ENCODE peak calls at places on chromosomes 6 and 20, in four cellular contexts. One of them, this sample, is unnamed.

GRCh38 chr20:23920936-23921335 is 41.4 kb upstream of the CST5 start:
- DNase-seq in GM12878: no peak
- DNase-seq in K562: no peak
- DNase-seq in HepG2: no peak
- DNase-seq in this sample: no peak

GRCh38 chr20:8389381-8390368 is 257.6 kb downstream of the PLCB1 start:
- DNase-seq in GM12878: no peak
- DNase-seq in K562: peak
- DNase-seq in HepG2: peak
- DNase-seq in this sample: peak

GRCh38 chr6:154246723-154247118 is 109.9 kb downstream of the IPCEF1 start:
- DNase-seq in GM12878: no peak
- DNase-seq in K562: no peak
- DNase-seq in HepG2: no peak
- DNase-seq in this sample: no peak

GRCh38 chr6:44021628-44022295 is 105.5 kb downstream of the MRPL14 start:
- DNase-seq in GM12878: no peak
- DNase-seq in K562: no peak
- DNase-seq in HepG2: no peak
- DNase-seq in this sample: no peak

GRCh38 chr6:41966214-41966920 is 24.8 kb upstream of the CCND3 start:
- DNase-seq in GM12878: no peak
- DNase-seq in K562: no peak
- DNase-seq in HepG2: no peak
- DNase-seq in this sample: no peak

GRCh38 chr6:2688416-2689064 is 62.2 kb downstream of the MYLK4 start:
- DNase-seq in GM12878: no peak
- DNase-seq in K562: no peak
- DNase-seq in HepG2: peak
- DNase-seq in this sample: no peak

GRCh38 chr6:75711173-75711572 is 37.9 kb upstream of the MYO6 start:
- DNase-seq in GM12878: no peak
- DNase-seq in K562: no peak
- DNase-seq in HepG2: no peak
- DNase-seq in this sample: no peak

GRCh38 chr6:163438298-163438939 is 23.9 kb downstream of the QKI start:
- DNase-seq in GM12878: no peak
- DNase-seq in K562: no peak
- DNase-seq in HepG2: no peak
- DNase-seq in this sample: no peak

GRCh38 chr20:43196243-43196642 is 6.5 kb upstream of the PTPRT start:
- DNase-seq in GM12878: no peak
- DNase-seq in K562: no peak
- DNase-seq in HepG2: no peak
- DNase-seq in this sample: no peak

GRCh38 chr6:88586371-88587157 is 376.9 kb downstream of the RNGTT start:
- DNase-seq in GM12878: no peak
- DNase-seq in K562: no peak
- DNase-seq in HepG2: no peak
- DNase-seq in this sample: no peak

GRCh38 chr6:104952911-104953409 is 3.9 kb upstream of the LIN28B start:
- DNase-seq in GM12878: no peak
- DNase-seq in K562: peak
- DNase-seq in HepG2: no peak
- DNase-seq in this sample: no peak

GRCh38 chr6:12295558-12296254 is 5.5 kb downstream of the EDN1 start:
- DNase-seq in GM12878: no peak
- DNase-seq in K562: no peak
- DNase-seq in HepG2: no peak
- DNase-seq in this sample: no peak

GRCh38 chr6:118881440-118882313 is 12.3 kb upstream of the ASF1A start:
- DNase-seq in GM12878: no peak
- DNase-seq in K562: no peak
- DNase-seq in HepG2: no peak
- DNase-seq in this sample: no peak

GRCh38 chr6:52020961-52021570 is 66.3 kb downstream of the PKHD1 start:
- DNase-seq in GM12878: no peak
- DNase-seq in K562: peak
- DNase-seq in HepG2: peak
- DNase-seq in this sample: no peak

GRCh38 chr6:136547336-136547735 is 2.9 kb downstream of the MAP7 start:
- DNase-seq in GM12878: no peak
- DNase-seq in K562: no peak
- DNase-seq in HepG2: no peak
- DNase-seq in this sample: peak
- TF ChIP-seq SP1 in GM12878: no peak
- TF ChIP-seq SP1 in K562: no peak
- TF ChIP-seq SP1 in HepG2: no peak
- TF ChIP-seq SP1 in this sample: no peak

GRCh38 chr20:2470051-2470431 is 548 bp downstream of the SNRPB start:
- DNase-seq in GM12878: peak
- DNase-seq in K562: peak
- DNase-seq in HepG2: peak
- DNase-seq in this sample: peak
- TF ChIP-seq FOXK2 in GM12878: no peak
- TF ChIP-seq FOXK2 in K562: no peak
- TF ChIP-seq FOXK2 in HepG2: no peak
- TF ChIP-seq FOXK2 in this sample: no peak

GRCh38 chr20:33415948-33416347 is 14.6 kb upstream of the CDK5RAP1 start:
- DNase-seq in GM12878: no peak
- DNase-seq in K562: no peak
- DNase-seq in HepG2: peak
- DNase-seq in this sample: peak

GRCh38 chr20:33418033-33418432 is 16.7 kb upstream of the CDK5RAP1 start:
- DNase-seq in GM12878: no peak
- DNase-seq in K562: no peak
- DNase-seq in HepG2: no peak
- DNase-seq in this sample: no peak

GRCh38 chr20:33423141-33423834 is 20.3 kb downstream of the SNTA1 start:
- DNase-seq in GM12878: no peak
- DNase-seq in K562: peak
- DNase-seq in HepG2: no peak
- DNase-seq in this sample: no peak

DNA sequence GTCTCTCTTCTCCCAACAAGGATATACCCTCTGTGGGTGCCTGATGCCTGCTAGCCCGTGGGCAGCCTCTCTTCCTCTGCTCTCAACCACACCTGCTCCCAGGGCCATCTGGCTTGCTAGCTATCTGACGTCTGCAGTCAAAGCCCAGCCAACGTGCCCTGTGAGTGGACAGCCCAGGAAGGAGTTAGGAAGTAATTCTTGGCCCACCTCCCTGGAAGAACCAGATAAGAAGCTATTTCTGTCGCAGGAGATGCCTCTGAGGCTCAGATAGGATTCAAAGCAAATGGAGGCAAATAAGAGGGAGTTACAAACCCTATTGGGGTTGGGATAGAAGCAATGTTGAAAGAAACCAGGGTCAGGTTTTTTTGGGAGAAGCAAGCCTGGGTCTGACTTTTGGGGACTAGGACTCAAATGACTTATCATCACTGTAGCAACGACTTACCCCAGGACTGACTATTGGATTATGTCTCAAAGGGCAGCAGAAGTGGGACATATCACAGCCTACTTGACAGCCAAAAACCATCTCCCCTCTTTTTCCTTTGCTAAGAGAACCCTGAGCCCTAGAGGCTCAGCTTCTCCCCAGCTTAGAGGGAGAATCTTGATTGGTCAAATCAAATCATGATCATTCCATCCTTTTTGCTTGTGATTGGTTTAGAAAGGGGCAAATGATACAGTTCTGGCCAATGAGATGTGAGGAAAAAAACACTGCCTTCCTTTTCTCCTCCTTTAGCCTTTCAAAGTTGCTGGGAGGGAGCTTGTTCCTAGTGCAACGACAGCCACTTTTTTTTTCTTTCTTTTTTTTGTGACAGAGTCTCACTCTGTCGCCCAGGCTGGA is 18.0 kb upstream of the CDK5RAP1 start:
- DNase-seq in GM12878: no peak
- DNase-seq in K562: peak
- DNase-seq in HepG2: no peak
- DNase-seq in this sample: no peak
- TF ChIP-seq SP1 in GM12878: no peak
- TF ChIP-seq SP1 in K562: no peak
- TF ChIP-seq SP1 in HepG2: no peak
- TF ChIP-seq SP1 in this sample: no peak

GRCh38 chr6:142841915-142842314 is 103.1 kb downstream of the HIVEP2 start:
- DNase-seq in GM12878: no peak
- DNase-seq in K562: no peak
- DNase-seq in HepG2: no peak
- DNase-seq in this sample: no peak

GRCh38 chr6:142843344-142843743 is 101.6 kb downstream of the HIVEP2 start:
- DNase-seq in GM12878: no peak
- DNase-seq in K562: no peak
- DNase-seq in HepG2: no peak
- DNase-seq in this sample: no peak

GRCh38 chr6:142842423-142843261 is 102.3 kb downstream of the HIVEP2 start:
- DNase-seq in GM12878: peak
- DNase-seq in K562: no peak
- DNase-seq in HepG2: peak
- DNase-seq in this sample: no peak

GRCh38 chr6:142838821-142839685 is 105.9 kb downstream of the HIVEP2 start:
- DNase-seq in GM12878: no peak
- DNase-seq in K562: no peak
- DNase-seq in HepG2: peak
- DNase-seq in this sample: no peak

GRCh38 chr6:142839686-142840040 is 105.3 kb downstream of the HIVEP2 start:
- DNase-seq in GM12878: no peak
- DNase-seq in K562: no peak
- DNase-seq in HepG2: no peak
- DNase-seq in this sample: no peak
- TF ChIP-seq FOXK2 in GM12878: no peak
- TF ChIP-seq FOXK2 in K562: no peak
- TF ChIP-seq FOXK2 in HepG2: no peak
- TF ChIP-seq FOXK2 in this sample: no peak

DNA sequence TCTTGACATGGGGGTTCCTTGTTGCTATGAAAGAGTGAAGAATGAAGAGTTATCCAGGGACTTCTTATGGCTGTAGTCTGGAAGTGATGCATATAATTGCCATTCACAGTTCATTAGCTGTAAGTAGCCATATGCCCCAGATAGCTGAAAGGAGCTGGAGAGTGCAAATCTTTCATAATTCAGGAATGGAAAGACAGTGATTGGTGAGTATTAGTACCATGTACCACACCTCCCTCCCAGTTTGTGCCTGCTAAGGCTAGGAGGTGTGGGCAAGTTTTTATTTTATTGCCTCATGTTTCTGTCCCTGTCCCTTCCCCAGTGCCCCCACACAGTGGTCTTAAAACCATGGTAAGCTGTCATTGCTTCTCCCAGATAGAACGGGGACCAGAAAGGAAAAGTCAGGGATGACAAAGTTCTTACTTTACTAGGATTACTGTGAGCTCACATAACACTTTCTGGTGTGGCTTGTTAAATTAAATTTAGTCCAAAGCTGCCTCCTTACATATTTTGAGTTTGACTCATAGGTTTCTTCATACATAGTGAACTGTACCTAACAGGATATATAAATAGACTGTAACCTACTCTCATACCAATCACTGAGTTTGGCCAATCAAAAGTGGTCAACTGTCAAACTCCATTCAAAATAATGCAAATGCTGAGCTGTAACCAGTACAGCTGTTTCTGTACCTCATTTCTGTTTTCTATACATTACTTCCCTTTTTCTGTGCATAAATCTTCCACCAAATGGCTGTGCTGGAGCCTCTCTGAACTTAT is 119.4 kb downstream of the RFPL4B start:
- DNase-seq in GM12878: no peak
- DNase-seq in K562: no peak
- DNase-seq in HepG2: no peak
- DNase-seq in this sample: no peak
- TF ChIP-seq SP1 in GM12878: no peak
- TF ChIP-seq SP1 in K562: no peak
- TF ChIP-seq SP1 in HepG2: no peak
- TF ChIP-seq SP1 in this sample: no peak

GRCh38 chr20:3239026-3239866 is at the start of gene SLC4A11:
- DNase-seq in GM12878: no peak
- DNase-seq in K562: peak
- DNase-seq in HepG2: peak
- DNase-seq in this sample: peak
- TF ChIP-seq FOXK2 in GM12878: no peak
- TF ChIP-seq FOXK2 in K562: no peak
- TF ChIP-seq FOXK2 in HepG2: no peak
- TF ChIP-seq FOXK2 in this sample: no peak

GRCh38 chr6:21840428-21840827 is 246.9 kb downstream of the SOX4 start:
- DNase-seq in GM12878: no peak
- DNase-seq in K562: no peak
- DNase-seq in HepG2: no peak
- DNase-seq in this sample: no peak
- TF ChIP-seq SP1 in GM12878: no peak
- TF ChIP-seq SP1 in K562: no peak
- TF ChIP-seq SP1 in HepG2: no peak
- TF ChIP-seq SP1 in this sample: no peak

DNA sequence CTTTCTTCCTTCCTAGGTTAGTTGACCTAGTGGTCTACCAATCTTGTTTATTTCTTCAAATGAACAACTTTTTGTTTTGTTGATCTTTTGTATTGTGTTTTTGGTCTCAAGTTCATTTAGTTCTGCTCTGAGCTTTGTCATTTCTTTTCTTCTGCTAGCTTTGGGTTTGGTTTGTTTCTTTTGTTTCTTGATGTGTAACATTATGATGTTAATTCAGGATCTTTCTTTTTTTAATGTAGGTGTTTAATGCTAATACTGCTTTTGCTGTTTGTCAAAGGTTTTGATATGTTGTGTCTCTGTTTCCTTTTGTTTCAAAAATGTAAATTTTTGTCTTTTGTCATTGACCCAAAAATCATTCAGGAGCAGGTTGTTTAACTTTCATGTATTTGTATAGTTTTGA is 65.7 kb downstream of the ZC2HC1B start:
- DNase-seq in GM12878: no peak
- DNase-seq in K562: no peak
- DNase-seq in HepG2: no peak
- DNase-seq in this sample: no peak
- TF ChIP-seq FOXK2 in GM12878: no peak
- TF ChIP-seq FOXK2 in K562: no peak
- TF ChIP-seq FOXK2 in HepG2: no peak
- TF ChIP-seq FOXK2 in this sample: no peak

DNA sequence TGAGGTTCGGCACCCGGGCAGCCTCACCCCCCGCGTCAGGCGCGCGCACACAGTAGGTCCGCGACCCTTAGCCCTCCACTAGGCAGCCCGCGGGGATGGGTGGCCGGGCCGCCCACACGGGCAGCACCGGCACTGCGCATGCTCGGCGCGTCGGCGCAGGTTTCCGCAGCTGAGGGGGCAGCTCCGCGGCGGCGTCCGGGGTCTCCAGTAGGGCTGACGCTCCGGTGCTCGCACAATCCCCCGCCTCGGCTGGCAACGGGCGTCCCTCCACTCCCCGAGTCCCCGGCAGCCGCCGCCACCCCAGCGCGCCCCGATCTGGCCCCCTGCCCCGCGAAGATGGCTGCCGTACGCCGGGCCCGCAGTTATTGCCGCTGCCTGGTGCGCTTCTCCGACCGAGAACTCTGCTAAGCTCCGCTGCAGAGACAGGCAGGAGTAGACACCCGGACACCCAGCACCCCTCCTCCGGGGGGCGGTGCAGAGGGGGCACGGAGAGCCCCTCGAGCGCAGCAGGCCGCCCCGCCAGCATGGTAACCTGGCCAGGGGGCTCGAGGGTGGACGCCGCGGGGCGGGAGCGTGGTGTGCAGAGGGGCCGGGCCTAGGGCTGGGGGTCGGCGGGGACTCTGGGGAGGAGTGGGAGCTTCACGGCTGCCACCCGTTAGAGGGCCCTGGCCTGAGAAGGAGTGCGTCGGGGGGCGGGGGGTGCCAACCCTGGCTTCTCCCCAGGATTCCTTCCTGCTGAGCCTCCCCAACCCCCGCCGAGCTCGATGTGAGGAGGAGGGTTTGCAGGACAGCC is at the start of gene FBXO9:
- DNase-seq in GM12878: no peak
- DNase-seq in K562: peak
- DNase-seq in HepG2: peak
- DNase-seq in this sample: peak
- TF ChIP-seq SP1 in GM12878: no peak
- TF ChIP-seq SP1 in K562: no peak
- TF ChIP-seq SP1 in HepG2: no peak
- TF ChIP-seq SP1 in this sample: no peak

This sample was measured in HEK293T.